ENCODE peak calls at places on chromosomes 7 and 10, in ten cellular contexts. Q, G, V, X, S, C, R, Z, Y and U are unnamed samples.

GRCh38 chr7:101255841-101256240 is 11.0 kb upstream of the FIS1 start:
- DNase-seq in Q (no peak), G (no peak), V (no peak), X (no peak), S (no peak), C (peak; percentile 63), R (no peak), Z (no peak), Y (no peak), U (no peak)

GRCh38 chr7:55246181-55246580 is 119.0 kb upstream of the LANCL2 start:
- DNase-seq in Q (no peak), G (peak; percentile 66), V (no peak), X (no peak), S (no peak), C (peak; percentile 27), R (no peak), Z (peak; percentile 42), Y (no peak), U (no peak)

GRCh38 chr7:116630932-116631449 is 41.0 kb upstream of the MET start:
- DNase-seq in Q (peak; percentile 96), G (peak; percentile 99), V (no peak), X (peak; percentile 67), S (peak; percentile 93), C (peak; percentile 90), R (peak; percentile 20), Z (peak; percentile 94), Y (peak; percentile 88), U (no peak)

GRCh38 chr10:117790177-117790576 is 247.6 kb downstream of the EMX2 start:
- DNase-seq in Q (no peak), G (no peak), V (no peak), X (no peak), S (no peak), C (no peak), R (no peak), Z (no peak), Y (no peak), U (no peak)

GRCh38 chr10:98446121-98446655 is 547 bp downstream of the HPS1 start:
- DNase-seq in Q (no peak), G (peak; percentile 33), V (no peak), X (peak; percentile 39), S (peak; percentile 61), C (peak; percentile 34), R (no peak), Z (peak; percentile 38), Y (no peak), U (no peak)

GRCh38 chr10:118027397-118027796 is 19.3 kb downstream of the RAB11FIP2 start:
- DNase-seq in Q (no peak), G (no peak), V (no peak), X (no peak), S (no peak), C (no peak), R (no peak), Z (no peak), Y (no peak), U (no peak)

GRCh38 chr10:43254199-43254730 is 12.6 kb downstream of the RASGEF1A start:
- DNase-seq in Q (peak; percentile 54), G (no peak), V (no peak), X (no peak), S (peak; percentile 47), C (no peak), R (no peak), Z (no peak), Y (no peak), U (no peak)

GRCh38 chr10:109062371-109062770 is 860.9 kb downstream of the XPNPEP1 start:
- DNase-seq in Q (no peak), G (peak; percentile 20), V (no peak), X (peak; percentile 76), S (no peak), C (peak; percentile 73), R (no peak), Z (peak; percentile 67), Y (no peak), U (no peak)

GRCh38 chr7:3861941-3862340 is 560.9 kb downstream of the SDK1 start:
- DNase-seq in Q (no peak), G (peak; percentile 85), V (peak; percentile 26), X (no peak), S (peak; percentile 54), C (peak; percentile 84), R (no peak), Z (peak; percentile 51), Y (no peak), U (no peak)

GRCh38 chr10:27372095-27372494 is 131.5 kb upstream of the ACBD5 start:
- DNase-seq in Q (no peak), G (peak; percentile 24), V (no peak), X (no peak), S (no peak), C (no peak), R (no peak), Z (peak; percentile 60), Y (no peak), U (no peak)

GRCh38 chr10:118918689-118919088 is 110.8 kb upstream of the NANOS1 start:
- DNase-seq in Q (no peak), G (no peak), V (no peak), X (no peak), S (no peak), C (no peak), R (no peak), Z (peak; percentile 2), Y (peak; percentile 7), U (no peak)

GRCh38 chr7:23542752-23543151 is 11.0 kb upstream of the TRA2A start:
- DNase-seq in Q (no peak), G (no peak), V (no peak), X (no peak), S (no peak), C (no peak), R (no peak), Z (no peak), Y (no peak), U (no peak)

GRCh38 chr7:23546897-23547572 is 15.3 kb upstream of the TRA2A start:
- DNase-seq in Q (peak; percentile 71), G (peak; percentile 90), V (peak; percentile 89), X (peak; percentile 89), S (peak; percentile 91), C (peak; percentile 94), R (peak; percentile 63), Z (peak; percentile 91), Y (peak; percentile 87), U (peak; percentile 80)

GRCh38 chr7:23547662-23548061 is 15.9 kb upstream of the TRA2A start:
- DNase-seq in Q (no peak), G (no peak), V (no peak), X (no peak), S (no peak), C (no peak), R (no peak), Z (no peak), Y (no peak), U (no peak)

GRCh38 chr7:23545493-23545892 is 13.7 kb upstream of the TRA2A start:
- DNase-seq in Q (no peak), G (no peak), V (no peak), X (no peak), S (no peak), C (no peak), R (no peak), Z (no peak), Y (no peak), U (no peak)

GRCh38 chr7:23544913-23545354 is 13.2 kb upstream of the TRA2A start:
- DNase-seq in Q (no peak), G (peak; percentile 75), V (no peak), X (peak; percentile 67), S (no peak), C (peak; percentile 27), R (no peak), Z (peak; percentile 6), Y (peak; percentile 70), U (peak; percentile 32)
- TF ChIP-seq CTCF in Q (peak; percentile 40), G (peak; percentile 81), V (peak; percentile 44), X (peak; percentile 79), S (peak; percentile 19), C (peak; percentile 57), R (no peak), Z (peak; percentile 19), Y (peak; percentile 51), U (peak; percentile 63)

DNA sequence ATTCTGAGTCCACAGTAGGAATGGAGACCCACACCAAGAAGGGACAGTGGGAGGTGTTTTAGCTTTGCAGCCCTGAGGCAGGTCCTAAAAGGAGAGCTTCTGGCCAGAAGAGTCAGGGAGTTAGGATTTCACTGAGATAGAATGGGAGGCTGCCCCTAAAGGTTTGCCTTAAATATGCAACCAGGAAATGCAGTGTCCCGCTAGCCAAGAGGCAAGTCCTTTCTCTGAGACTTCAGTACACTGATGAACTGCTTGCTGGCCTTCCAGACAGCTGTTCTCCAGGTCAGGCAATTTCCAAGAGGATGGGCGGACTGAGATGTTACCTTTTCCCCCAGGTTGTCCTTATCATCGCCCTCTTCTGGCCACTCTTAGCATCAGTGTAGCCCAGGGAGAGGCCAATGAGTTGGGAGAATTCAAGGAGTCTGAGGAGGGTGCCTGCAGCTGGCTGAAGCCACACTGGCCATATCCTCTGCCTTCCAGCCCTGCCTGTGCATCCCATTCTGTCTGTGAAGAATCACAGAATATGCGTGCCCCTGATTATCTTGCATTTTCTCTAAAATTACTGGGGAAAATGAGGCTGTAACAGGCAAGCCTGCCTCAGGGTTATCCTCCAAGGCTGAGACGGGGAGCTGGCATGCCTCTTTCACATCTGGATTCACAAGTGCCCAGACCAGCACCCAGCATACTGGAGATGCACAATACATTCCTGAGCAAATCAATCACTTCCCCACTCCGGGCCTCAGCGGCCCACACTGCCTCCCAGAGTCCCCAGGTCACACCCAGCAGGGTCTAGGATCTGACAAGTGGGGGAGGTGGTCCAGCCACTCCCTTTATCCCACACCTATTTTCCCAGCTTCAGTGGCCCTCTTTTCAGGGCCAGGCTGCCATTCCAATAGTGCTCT is 2.4 kb downstream of the TLL2 start:
- DNase-seq in Q (no peak), G (peak; percentile 63), V (no peak), X (no peak), S (peak; percentile 68), C (peak; percentile 24), R (no peak), Z (peak; percentile 18), Y (peak; percentile 41), U (peak; percentile 65)
- TF ChIP-seq CTCF in Q (peak; percentile 36), G (peak; percentile 75), V (peak; percentile 59), X (peak; percentile 63), S (peak; percentile 47), C (peak; percentile 59), R (peak; percentile 29), Z (peak; percentile 61), Y (peak; percentile 24), U (peak; percentile 78)

DNA sequence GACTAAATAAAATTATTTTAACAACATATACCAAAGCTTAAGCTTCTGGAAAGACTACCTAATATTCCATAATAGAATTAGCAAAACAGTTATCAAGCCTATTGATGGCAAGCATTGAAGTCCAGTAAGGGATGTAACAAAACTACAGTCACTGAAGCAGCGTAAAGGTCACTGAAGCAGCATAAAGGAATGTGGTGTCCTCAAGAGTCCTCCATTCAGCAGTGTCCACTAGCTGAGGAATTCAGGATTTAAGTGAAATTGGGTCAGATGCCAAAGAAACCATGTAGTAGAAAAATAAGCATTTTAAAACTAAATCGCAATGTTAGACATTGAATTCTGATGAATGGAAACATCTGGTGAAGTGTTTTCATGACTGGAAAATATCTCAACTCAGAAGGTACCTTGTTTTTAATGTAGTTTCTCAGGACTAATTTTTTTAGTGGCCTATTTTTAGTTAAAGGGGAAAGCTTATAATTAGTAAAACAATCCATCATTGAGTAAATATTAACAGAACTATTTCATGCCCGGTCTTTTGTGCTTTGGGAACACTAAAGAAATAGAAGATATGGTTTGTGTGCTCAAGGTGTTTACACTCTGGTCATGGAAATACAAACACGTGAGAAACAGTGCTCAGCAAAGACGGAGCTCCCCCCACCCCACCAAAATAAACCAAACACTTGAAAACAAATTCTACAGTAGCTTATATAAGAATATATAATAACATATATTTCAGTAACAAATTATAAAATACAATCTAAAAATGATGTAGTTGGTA is 121.4 kb downstream of the CDK14 start:
- DNase-seq in Q (no peak), G (no peak), V (no peak), X (no peak), S (no peak), C (peak; percentile 36), R (no peak), Z (peak; percentile 62), Y (no peak), U (no peak)
- TF ChIP-seq CTCF in Q (no peak), G (no peak), V (no peak), X (no peak), S (no peak), C (no peak), R (no peak), Z (no peak), Y (no peak), U (no peak)

GRCh38 chr10:45809829-45810228 is 37.5 kb downstream of the AGAP4 start:
- DNase-seq in Q (no peak), G (no peak), V (no peak), X (no peak), S (no peak), C (peak; percentile 3), R (no peak), Z (peak; percentile 12), Y (no peak), U (no peak)
- TF ChIP-seq CTCF in Q (no peak), G (no peak), V (no peak), X (no peak), S (no peak), C (no peak), R (no peak), Z (no peak), Y (no peak), U (no peak)